ENCODE peak calls at places on chromosome 16, in four cellular contexts. B is BE2C, J is stomach, W is ovary. F is an unnamed sample. For H3K4me1 and H3K27me3, the result is how much of the 10 kb centered on the place peaks cover.

GRCh38 chr16:26447570-26447969 is 619.2 kb upstream of the C16orf82 start:
- DNase-seq in W (no peak), J (no peak), B (no peak), F (no peak)

GRCh38 chr16:66899945-66900688 is 18.6 kb downstream of the CDH16 start:
- DNase-seq in B (peak), W (peak), J (peak), F (peak)

GRCh38 chr16:59907671-59908070 is 1173.6 kb upstream of the GOT2 start:
- DNase-seq in J (no peak), B (no peak), W (no peak), F (no peak)

GRCh38 chr16:66248096-66248495 is 118.4 kb upstream of the CDH5 start:
- DNase-seq in W (peak), J (peak), B (peak), F (peak)

GRCh38 chr16:30491744-30492308 is 19.3 kb downstream of the ITGAL start:
- DNase-seq in W (no peak), B (no peak), J (no peak), F (no peak)

GRCh38 chr16:24146523-24146922 is 109.6 kb upstream of the CACNG3 start:
- DNase-seq in B (no peak), J (no peak), W (no peak), F (no peak)

GRCh38 chr16:75653926-75654325 is 6.4 kb downstream of the TERF2IP start:
- DNase-seq in J (no peak), B (no peak), W (no peak), F (no peak)

GRCh38 chr16:22814330-22815105 is 556 bp downstream of the HS3ST2 start:
- DNase-seq in J (no peak), W (no peak), B (peak), F (no peak)

GRCh38 chr16:711548-712320 is 3.2 kb upstream of the METRN start:
- DNase-seq in J (peak), W (peak), B (peak), F (peak)

GRCh38 chr16:2471016-2471652 is at the start of gene NTN3:
- DNase-seq in J (no peak), W (no peak), B (peak), F (no peak)

GRCh38 chr16:2469399-2470233 is 1.5 kb upstream of the NTN3 start:
- DNase-seq in W (no peak), J (no peak), B (no peak), F (no peak)

GRCh38 chr16:2471653-2472487 is 773 bp downstream of the NTN3 start:
- DNase-seq in J (no peak), W (no peak), B (no peak), F (no peak)

GRCh38 chr16:2470234-2470601 is 879 bp upstream of the NTN3 start:
- DNase-seq in W (no peak), J (no peak), B (no peak), F (no peak)

GRCh38 chr16:2470603-2471015 is 488 bp upstream of the NTN3 start:
- DNase-seq in J (no peak), W (no peak), B (no peak), F (no peak)
- H3K4me1 ChIP-seq in J (half or more), W (under half), B (under half), F (under half)

GRCh38 chr16:86783626-86784266 is 205.4 kb downstream of the FOXL1 start:
- DNase-seq in W (no peak), J (peak), B (no peak), F (no peak)

GRCh38 chr16:86789621-86790051 is 211.3 kb downstream of the FOXL1 start:
- DNase-seq in B (no peak), J (no peak), W (no peak), F (no peak)

GRCh38 chr16:86787538-86787937 is 209.2 kb downstream of the FOXL1 start:
- DNase-seq in J (no peak), W (no peak), B (no peak), F (no peak)

GRCh38 chr16:86784267-86784626 is 205.9 kb downstream of the FOXL1 start:
- DNase-seq in J (peak), W (no peak), B (no peak), F (no peak)

DNA sequence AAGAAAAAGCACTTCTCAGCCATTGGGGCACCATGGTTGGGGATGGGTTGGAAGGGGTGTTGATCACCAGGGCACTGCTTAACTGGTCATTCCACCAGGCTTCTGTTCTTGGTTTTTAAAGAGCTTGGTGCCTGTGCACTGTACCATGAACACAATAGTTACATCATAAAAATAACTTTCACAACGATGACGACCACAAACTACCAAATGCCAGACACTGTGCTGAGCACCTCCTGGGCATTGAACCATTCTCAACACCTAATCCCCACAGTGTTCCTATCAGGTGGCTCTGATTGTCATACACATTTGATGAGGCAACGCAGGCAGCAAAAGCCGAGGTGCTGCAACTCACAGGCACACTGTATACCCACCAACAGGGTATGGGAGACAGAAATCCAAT is 208.0 kb downstream of the FOXL1 start:
- DNase-seq in W (no peak), J (peak), B (no peak), F (no peak)
- H3K27me3 ChIP-seq in W (under half), J (half or more), B (under half), F (under half)

GRCh38 chr16:78458588-78458987 is 359.1 kb downstream of the WWOX start:
- DNase-seq in J (no peak), B (no peak), W (no peak), F (no peak)
- TF ChIP-seq CTCF in J (no peak), B (peak), W (no peak), F (no peak)

GRCh38 chr16:68070249-68070725 is 14.9 kb upstream of the NFATC3 start:
- DNase-seq in B (no peak), W (no peak), J (no peak), F (no peak)
- H3K4me1 ChIP-seq in B (under half), W (under half), J (under half), F (under half)

GRCh38 chr16:54282202-54282922 is 4.2 kb downstream of the IRX3 start:
- DNase-seq in B (peak), W (no peak), J (peak), F (peak)
- H3K27me3 ChIP-seq in B (half or more), W (under half), J (half or more), F (under half)

GRCh38 chr16:19474617-19475016 is 47.3 kb downstream of the GDE1 start:
- DNase-seq in B (no peak), W (no peak), J (no peak), F (no peak)
- TF ChIP-seq CTCF in B (no peak), W (no peak), J (no peak), F (no peak)

DNA sequence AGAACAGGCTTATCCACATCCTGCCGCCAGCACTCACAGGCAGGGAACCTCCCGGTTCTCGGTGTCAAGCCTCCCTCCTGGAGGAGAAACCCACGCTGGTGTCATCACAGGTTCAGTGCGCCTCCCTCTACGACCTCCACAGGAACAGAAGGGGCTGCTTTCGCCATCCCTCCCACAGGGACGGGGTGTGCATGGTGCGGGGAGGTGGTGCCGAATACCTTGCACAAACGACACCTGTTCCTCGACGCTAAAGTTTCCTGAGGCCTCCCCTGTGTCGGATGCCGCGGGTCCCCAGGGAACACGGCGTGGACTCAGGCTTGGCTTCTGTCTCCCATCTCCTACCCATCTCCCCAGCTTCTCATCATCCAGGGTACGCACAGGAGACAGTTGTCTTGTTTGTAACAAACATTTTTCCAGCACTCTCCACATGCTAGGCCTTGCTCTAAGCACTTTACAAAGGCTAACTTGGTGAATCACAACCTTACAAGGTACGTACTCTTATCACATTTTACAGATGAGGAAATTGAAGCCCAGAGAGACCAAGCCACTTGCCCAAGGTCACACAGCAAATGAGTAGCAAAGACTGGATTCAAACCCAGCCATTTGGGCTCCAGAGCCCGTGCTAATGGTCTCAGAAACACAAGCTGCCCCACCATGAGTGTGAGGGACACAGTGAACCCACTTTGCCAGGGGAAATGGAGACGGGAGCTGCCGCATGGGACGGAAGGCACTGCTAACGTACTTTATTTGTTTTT is 271.6 kb downstream of the C16orf95 start:
- DNase-seq in J (no peak), B (no peak), W (no peak), F (no peak)
- H3K4me1 ChIP-seq in J (under half), B (under half), W (under half), F (under half)

GRCh38 chr16:54509406-54509931 is 222.9 kb upstream of the IRX3 start:
- DNase-seq in B (no peak), J (no peak), W (no peak), F (no peak)
- H3K27me3 ChIP-seq in B (under half), J (under half), W (under half), F (under half)

GRCh38 chr16:12540290-12540689 is 263.4 kb downstream of the CPPED1 start:
- DNase-seq in J (no peak), B (no peak), W (no peak), F (no peak)

GRCh38 chr16:12541672-12542071 is 262.0 kb downstream of the CPPED1 start:
- DNase-seq in B (no peak), J (no peak), W (no peak), F (no peak)

GRCh38 chr16:12536412-12536746 is 267.3 kb downstream of the CPPED1 start:
- DNase-seq in B (no peak), W (no peak), J (no peak), F (no peak)

GRCh38 chr16:12538667-12539081 is 265.0 kb downstream of the CPPED1 start:
- DNase-seq in B (no peak), J (no peak), W (no peak), F (no peak)

GRCh38 chr16:12539185-12539929 is 264.3 kb downstream of the CPPED1 start:
- DNase-seq in B (no peak), W (no peak), J (no peak), F (no peak)
- TF ChIP-seq CTCF in B (no peak), W (no peak), J (no peak), F (no peak)

DNA sequence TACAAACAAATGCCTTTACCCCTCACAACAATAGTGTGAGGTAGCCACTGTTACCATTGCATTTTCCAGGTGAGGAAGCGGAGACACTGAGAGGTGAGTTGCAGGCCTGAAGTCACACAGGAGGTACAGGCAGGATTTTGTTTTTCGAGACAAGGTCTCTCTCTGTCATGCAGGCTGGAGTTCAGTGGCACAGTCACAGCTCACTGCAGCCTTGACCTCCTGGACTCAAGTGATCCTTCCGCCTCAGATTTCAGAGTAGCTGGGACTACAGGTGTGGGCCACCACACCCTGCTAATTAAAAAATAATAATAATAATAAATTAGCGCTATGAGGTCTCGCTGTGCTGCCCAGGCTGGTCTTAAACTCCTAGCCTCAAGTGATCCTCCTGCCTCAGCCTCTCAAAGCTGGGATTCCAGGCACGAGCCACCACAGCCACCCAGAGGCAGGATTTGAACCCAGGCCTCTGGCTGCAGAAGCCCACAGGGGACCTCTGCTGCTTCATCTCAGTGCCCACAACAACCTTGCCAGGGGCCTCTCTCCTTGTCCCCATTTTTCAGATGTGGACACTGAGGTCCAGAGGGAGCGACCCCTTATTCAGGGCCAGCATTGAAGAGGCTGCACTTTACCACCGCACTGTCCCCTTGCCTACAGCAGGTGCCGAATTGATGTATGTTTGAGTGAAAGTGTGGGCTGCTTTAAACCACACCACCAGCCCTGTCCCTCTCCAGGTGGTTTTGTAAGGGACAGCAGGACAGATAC is 16.0 kb upstream of the CIBAR2 start:
- DNase-seq in W (no peak), B (no peak), J (no peak), F (no peak)
- H3K4me1 ChIP-seq in W (under half), B (under half), J (under half), F (under half)

F was measured in lung.